ENCODE peak calls at places on chromosomes 7 and 10, in four cellular contexts. Y, V, G and W are unnamed samples.

GRCh38 chr7:148605350-148605749 is 14.8 kb downstream of the C7orf33 start:
- DNase-seq in Y (no peak), V (no peak), G (no peak), W (no peak)

GRCh38 chr7:157009778-157010587 is 480 bp downstream of the MNX1 start:
- DNase-seq in G (no peak), V (no peak), Y (no peak), W (no peak)

GRCh38 chr7:156792611-156793010 is 100.4 kb downstream of the LMBR1 start:
- DNase-seq in V (no peak), Y (no peak), G (no peak), W (no peak)

GRCh38 chr10:133421336-133422222 is 2.8 kb downstream of the SPRN start:
- DNase-seq in V (no peak), Y (no peak), G (no peak), W (no peak)

GRCh38 chr10:45180946-45181439 is 134.4 kb downstream of the OR13A1 start:
- DNase-seq in Y (no peak), G (no peak), V (no peak), W (no peak)

GRCh38 chr10:79181680-79182079 is 112.9 kb downstream of the ZMIZ1 start:
- DNase-seq in Y (no peak), V (no peak), G (no peak), W (no peak)

GRCh38 chr7:145511014-145511413 is 605.6 kb upstream of the CNTNAP2 start:
- DNase-seq in Y (no peak), G (no peak), V (no peak), W (no peak)

GRCh38 chr7:42014625-42015412 is 222.2 kb downstream of the GLI3 start:
- DNase-seq in V (peak), Y (no peak), G (no peak), W (no peak)

GRCh38 chr10:103155485-103156085 is 37.5 kb downstream of the NT5C2 start:
- DNase-seq in G (no peak), V (no peak), Y (no peak), W (no peak)

GRCh38 chr7:33109758-33110238 is 594 bp upstream of the RP9 start:
- DNase-seq in V (no peak), G (no peak), Y (no peak), W (no peak)

GRCh38 chr7:30157217-30157616 is 22.4 kb downstream of the MTURN start:
- DNase-seq in Y (no peak), V (no peak), G (no peak), W (no peak)

GRCh38 chr7:30159698-30160143 is 24.9 kb downstream of the MTURN start:
- DNase-seq in Y (no peak), V (no peak), G (no peak), W (no peak)

GRCh38 chr10:108784534-108784933 is 1138.8 kb downstream of the XPNPEP1 start:
- DNase-seq in V (no peak), Y (no peak), G (no peak), W (no peak)

GRCh38 chr7:97973206-97973658 is 16.8 kb downstream of the OCM2 start:
- DNase-seq in G (no peak), Y (no peak), V (no peak), W (no peak)